ENCODE peak calls at places on chromosomes 13 and 19, in eight cellular contexts. One of them, this sample, is unnamed.

GRCh38 chr19:45154064-45154827 is 6.5 kb downstream of the NKPD1 start:
- DNase-seq in heart right ventricle: no peak
- DNase-seq in hypothalamus: no peak
- DNase-seq in AG10803: peak
- DNase-seq in upper lobe of right lung: no peak
- DNase-seq in activated T-cell treated with anti-CD3 and anti-CD28 coated beads for 4 hours: no peak
- DNase-seq in ascending aorta: no peak
- DNase-seq in nucleus accumbens: no peak
- DNase-seq in this sample: no peak

GRCh38 chr13:113601166-113602070 is 16.9 kb downstream of the TFDP1 start:
- DNase-seq in heart right ventricle: no peak
- DNase-seq in hypothalamus: no peak
- DNase-seq in AG10803: no peak
- DNase-seq in upper lobe of right lung: no peak
- DNase-seq in activated T-cell treated with anti-CD3 and anti-CD28 coated beads for 4 hours: no peak
- DNase-seq in ascending aorta: no peak
- DNase-seq in nucleus accumbens: no peak
- DNase-seq in this sample: no peak

GRCh38 chr19:7947939-7948338 is 4.5 kb upstream of the TIMM44 start:
- DNase-seq in heart right ventricle: no peak
- DNase-seq in hypothalamus: no peak
- DNase-seq in AG10803: no peak
- DNase-seq in upper lobe of right lung: no peak
- DNase-seq in activated T-cell treated with anti-CD3 and anti-CD28 coated beads for 4 hours: no peak
- DNase-seq in ascending aorta: no peak
- DNase-seq in nucleus accumbens: no peak
- DNase-seq in this sample: no peak

GRCh38 chr19:3603121-3603841 is 3.4 kb downstream of the TBXA2R start:
- DNase-seq in heart right ventricle: no peak
- DNase-seq in hypothalamus: no peak
- DNase-seq in AG10803: no peak
- DNase-seq in upper lobe of right lung: no peak
- DNase-seq in activated T-cell treated with anti-CD3 and anti-CD28 coated beads for 4 hours: no peak
- DNase-seq in ascending aorta: peak
- DNase-seq in nucleus accumbens: no peak
- DNase-seq in this sample: no peak

GRCh38 chr13:21079761-21080730 is 18.7 kb upstream of the LATS2 start:
- DNase-seq in heart right ventricle: no peak
- DNase-seq in hypothalamus: no peak
- DNase-seq in AG10803: peak
- DNase-seq in upper lobe of right lung: no peak
- DNase-seq in activated T-cell treated with anti-CD3 and anti-CD28 coated beads for 4 hours: no peak
- DNase-seq in ascending aorta: peak
- DNase-seq in nucleus accumbens: no peak
- DNase-seq in this sample: no peak

GRCh38 chr13:99028890-99029289 is 51.0 kb upstream of the DOCK9 start:
- DNase-seq in heart right ventricle: no peak
- DNase-seq in hypothalamus: no peak
- DNase-seq in AG10803: no peak
- DNase-seq in upper lobe of right lung: no peak
- DNase-seq in activated T-cell treated with anti-CD3 and anti-CD28 coated beads for 4 hours: no peak
- DNase-seq in ascending aorta: no peak
- DNase-seq in nucleus accumbens: no peak
- DNase-seq in this sample: no peak

GRCh38 chr13:30097695-30098094 is 209.7 kb downstream of the KATNAL1 start:
- DNase-seq in heart right ventricle: no peak
- DNase-seq in hypothalamus: no peak
- DNase-seq in AG10803: no peak
- DNase-seq in upper lobe of right lung: no peak
- DNase-seq in activated T-cell treated with anti-CD3 and anti-CD28 coated beads for 4 hours: no peak
- DNase-seq in ascending aorta: no peak
- DNase-seq in nucleus accumbens: no peak
- DNase-seq in this sample: no peak

GRCh38 chr13:113493315-113493951 is 2.9 kb upstream of the DCUN1D2 start:
- DNase-seq in heart right ventricle: no peak
- DNase-seq in hypothalamus: no peak
- DNase-seq in AG10803: peak
- DNase-seq in upper lobe of right lung: no peak
- DNase-seq in activated T-cell treated with anti-CD3 and anti-CD28 coated beads for 4 hours: no peak
- DNase-seq in ascending aorta: no peak
- DNase-seq in nucleus accumbens: no peak
- DNase-seq in this sample: no peak

GRCh38 chr13:83879431-83880171 is 2.7 kb downstream of the SLITRK1 start:
- DNase-seq in heart right ventricle: no peak
- DNase-seq in hypothalamus: peak
- DNase-seq in AG10803: peak
- DNase-seq in upper lobe of right lung: no peak
- DNase-seq in activated T-cell treated with anti-CD3 and anti-CD28 coated beads for 4 hours: no peak
- DNase-seq in ascending aorta: no peak
- DNase-seq in nucleus accumbens: peak
- DNase-seq in this sample: peak

GRCh38 chr19:3760871-3761361 is 576 bp downstream of the APBA3 start:
- DNase-seq in heart right ventricle: no peak
- DNase-seq in hypothalamus: no peak
- DNase-seq in AG10803: peak
- DNase-seq in upper lobe of right lung: no peak
- DNase-seq in activated T-cell treated with anti-CD3 and anti-CD28 coated beads for 4 hours: no peak
- DNase-seq in ascending aorta: no peak
- DNase-seq in nucleus accumbens: no peak
- DNase-seq in this sample: no peak

GRCh38 chr19:47853003-47853402 is 6.0 kb upstream of the TPRX2 start:
- DNase-seq in heart right ventricle: no peak
- DNase-seq in hypothalamus: no peak
- DNase-seq in AG10803: no peak
- DNase-seq in upper lobe of right lung: no peak
- DNase-seq in activated T-cell treated with anti-CD3 and anti-CD28 coated beads for 4 hours: no peak
- DNase-seq in ascending aorta: no peak
- DNase-seq in nucleus accumbens: no peak
- DNase-seq in this sample: no peak

GRCh38 chr19:15280915-15281683 is 48.9 kb upstream of the EPHX3 start:
- DNase-seq in heart right ventricle: peak
- DNase-seq in hypothalamus: peak
- DNase-seq in AG10803: peak
- DNase-seq in upper lobe of right lung: peak
- DNase-seq in activated T-cell treated with anti-CD3 and anti-CD28 coated beads for 4 hours: no peak
- DNase-seq in ascending aorta: peak
- DNase-seq in nucleus accumbens: peak
- DNase-seq in this sample: peak

GRCh38 chr19:34363930-34364329 is 1.1 kb upstream of the GPI start:
- DNase-seq in heart right ventricle: no peak
- DNase-seq in hypothalamus: no peak
- DNase-seq in AG10803: no peak
- DNase-seq in upper lobe of right lung: no peak
- DNase-seq in activated T-cell treated with anti-CD3 and anti-CD28 coated beads for 4 hours: no peak
- DNase-seq in ascending aorta: no peak
- DNase-seq in nucleus accumbens: no peak
- DNase-seq in this sample: no peak

GRCh38 chr13:34258646-34259386 is 440.9 kb downstream of the RFC3 start:
- DNase-seq in heart right ventricle: no peak
- DNase-seq in hypothalamus: no peak
- DNase-seq in AG10803: peak
- DNase-seq in upper lobe of right lung: no peak
- DNase-seq in activated T-cell treated with anti-CD3 and anti-CD28 coated beads for 4 hours: no peak
- DNase-seq in ascending aorta: no peak
- DNase-seq in nucleus accumbens: no peak
- DNase-seq in this sample: no peak

GRCh38 chr19:18898081-18898532 is 2.1 kb upstream of the CERS1 start:
- DNase-seq in heart right ventricle: no peak
- DNase-seq in hypothalamus: no peak
- DNase-seq in AG10803: no peak
- DNase-seq in upper lobe of right lung: no peak
- DNase-seq in activated T-cell treated with anti-CD3 and anti-CD28 coated beads for 4 hours: no peak
- DNase-seq in ascending aorta: no peak
- DNase-seq in nucleus accumbens: no peak
- DNase-seq in this sample: no peak

GRCh38 chr13:27967736-27968315 is 1.3 kb downstream of the CDX2 start:
- DNase-seq in heart right ventricle: no peak
- DNase-seq in hypothalamus: no peak
- DNase-seq in AG10803: no peak
- DNase-seq in upper lobe of right lung: no peak
- DNase-seq in activated T-cell treated with anti-CD3 and anti-CD28 coated beads for 4 hours: no peak
- DNase-seq in ascending aorta: no peak
- DNase-seq in nucleus accumbens: no peak
- DNase-seq in this sample: no peak

GRCh38 chr13:50842246-50842645 is 1.2 kb downstream of the DLEU7 start:
- DNase-seq in heart right ventricle: no peak
- DNase-seq in hypothalamus: no peak
- DNase-seq in AG10803: no peak
- DNase-seq in upper lobe of right lung: no peak
- DNase-seq in activated T-cell treated with anti-CD3 and anti-CD28 coated beads for 4 hours: no peak
- DNase-seq in ascending aorta: no peak
- DNase-seq in nucleus accumbens: no peak
- DNase-seq in this sample: no peak

GRCh38 chr13:42991892-42992584 is at the start of gene EPSTI1:
- DNase-seq in heart right ventricle: peak
- DNase-seq in hypothalamus: no peak
- DNase-seq in AG10803: peak
- DNase-seq in upper lobe of right lung: peak
- DNase-seq in activated T-cell treated with anti-CD3 and anti-CD28 coated beads for 4 hours: peak
- DNase-seq in ascending aorta: peak
- DNase-seq in nucleus accumbens: no peak
- DNase-seq in this sample: no peak

GRCh38 chr19:29309637-29310036 is 96.7 kb upstream of the UQCRFS1 start:
- DNase-seq in heart right ventricle: no peak
- DNase-seq in hypothalamus: no peak
- DNase-seq in AG10803: no peak
- DNase-seq in upper lobe of right lung: no peak
- DNase-seq in activated T-cell treated with anti-CD3 and anti-CD28 coated beads for 4 hours: no peak
- DNase-seq in ascending aorta: no peak
- DNase-seq in nucleus accumbens: no peak
- DNase-seq in this sample: no peak

GRCh38 chr19:35782589-35782988 is 7.2 kb downstream of the ARHGAP33 start:
- DNase-seq in heart right ventricle: no peak
- DNase-seq in hypothalamus: no peak
- DNase-seq in AG10803: no peak
- DNase-seq in upper lobe of right lung: peak
- DNase-seq in activated T-cell treated with anti-CD3 and anti-CD28 coated beads for 4 hours: no peak
- DNase-seq in ascending aorta: no peak
- DNase-seq in nucleus accumbens: no peak
- DNase-seq in this sample: no peak

GRCh38 chr13:31967155-31967554 is 64.4 kb upstream of the FRY start:
- DNase-seq in heart right ventricle: no peak
- DNase-seq in hypothalamus: no peak
- DNase-seq in AG10803: no peak
- DNase-seq in upper lobe of right lung: no peak
- DNase-seq in activated T-cell treated with anti-CD3 and anti-CD28 coated beads for 4 hours: no peak
- DNase-seq in ascending aorta: no peak
- DNase-seq in nucleus accumbens: no peak
- DNase-seq in this sample: no peak

GRCh38 chr13:99033814-99034213 is 56.0 kb upstream of the DOCK9 start:
- DNase-seq in heart right ventricle: no peak
- DNase-seq in hypothalamus: no peak
- DNase-seq in AG10803: peak
- DNase-seq in upper lobe of right lung: no peak
- DNase-seq in activated T-cell treated with anti-CD3 and anti-CD28 coated beads for 4 hours: no peak
- DNase-seq in ascending aorta: no peak
- DNase-seq in nucleus accumbens: no peak
- DNase-seq in this sample: no peak

GRCh38 chr13:33639158-33639557 is 178.8 kb upstream of the RFC3 start:
- DNase-seq in heart right ventricle: no peak
- DNase-seq in hypothalamus: no peak
- DNase-seq in AG10803: peak
- DNase-seq in upper lobe of right lung: no peak
- DNase-seq in activated T-cell treated with anti-CD3 and anti-CD28 coated beads for 4 hours: no peak
- DNase-seq in ascending aorta: no peak
- DNase-seq in nucleus accumbens: no peak
- DNase-seq in this sample: no peak

GRCh38 chr13:98592353-98592740 is 15.4 kb upstream of the STK24 start:
- DNase-seq in heart right ventricle: no peak
- DNase-seq in hypothalamus: no peak
- DNase-seq in AG10803: no peak
- DNase-seq in upper lobe of right lung: no peak
- DNase-seq in activated T-cell treated with anti-CD3 and anti-CD28 coated beads for 4 hours: no peak
- DNase-seq in ascending aorta: no peak
- DNase-seq in nucleus accumbens: no peak
- DNase-seq in this sample: no peak

GRCh38 chr19:55353803-55354697 is 469 bp downstream of the COX6B2 start:
- DNase-seq in heart right ventricle: peak
- DNase-seq in hypothalamus: no peak
- DNase-seq in AG10803: no peak
- DNase-seq in upper lobe of right lung: peak
- DNase-seq in activated T-cell treated with anti-CD3 and anti-CD28 coated beads for 4 hours: peak
- DNase-seq in ascending aorta: peak
- DNase-seq in nucleus accumbens: no peak
- DNase-seq in this sample: no peak

GRCh38 chr19:789473-790052 is 7.7 kb upstream of the PTBP1 start:
- DNase-seq in heart right ventricle: peak
- DNase-seq in hypothalamus: no peak
- DNase-seq in AG10803: peak
- DNase-seq in upper lobe of right lung: no peak
- DNase-seq in activated T-cell treated with anti-CD3 and anti-CD28 coated beads for 4 hours: no peak
- DNase-seq in ascending aorta: no peak
- DNase-seq in nucleus accumbens: no peak
- DNase-seq in this sample: no peak

GRCh38 chr13:109517516-109517915 is 268.9 kb downstream of the IRS2 start:
- DNase-seq in heart right ventricle: no peak
- DNase-seq in hypothalamus: no peak
- DNase-seq in AG10803: peak
- DNase-seq in upper lobe of right lung: no peak
- DNase-seq in activated T-cell treated with anti-CD3 and anti-CD28 coated beads for 4 hours: no peak
- DNase-seq in ascending aorta: no peak
- DNase-seq in nucleus accumbens: no peak
- DNase-seq in this sample: no peak

GRCh38 chr19:46713781-46714522 is 3.0 kb downstream of the PRKD2 start:
- DNase-seq in heart right ventricle: peak
- DNase-seq in hypothalamus: peak
- DNase-seq in AG10803: peak
- DNase-seq in upper lobe of right lung: peak
- DNase-seq in activated T-cell treated with anti-CD3 and anti-CD28 coated beads for 4 hours: peak
- DNase-seq in ascending aorta: peak
- DNase-seq in nucleus accumbens: no peak
- DNase-seq in this sample: peak

GRCh38 chr19:43105496-43105895 is 23.0 kb upstream of the PSG2 start:
- DNase-seq in heart right ventricle: no peak
- DNase-seq in hypothalamus: no peak
- DNase-seq in AG10803: peak
- DNase-seq in upper lobe of right lung: no peak
- DNase-seq in activated T-cell treated with anti-CD3 and anti-CD28 coated beads for 4 hours: no peak
- DNase-seq in ascending aorta: no peak
- DNase-seq in nucleus accumbens: no peak
- DNase-seq in this sample: no peak

This sample was measured in anterior cingulate cortex.